ENCODE peak calls at places on chromosomes 13 and 19, in six cellular contexts. One of them, this sample, is unnamed.

GRCh38 chr13:110869805-110870706 is 44.8 kb downstream of the ANKRD10 start:
- DNase-seq in bronchial epithelial cell: peak; percentile 100
- DNase-seq in T-helper 2 cell: no peak
- DNase-seq in MV-4-11: peak; percentile 81
- DNase-seq in upper lobe of right lung: peak; percentile 77
- DNase-seq in glutamatergic neuron: peak; percentile 48
- DNase-seq in this sample: peak; percentile 100

GRCh38 chr19:5679289-5680082 is 830 bp downstream of the MICOS13 start:
- DNase-seq in bronchial epithelial cell: no peak
- DNase-seq in T-helper 2 cell: no peak
- DNase-seq in MV-4-11: no peak
- DNase-seq in upper lobe of right lung: no peak
- DNase-seq in glutamatergic neuron: no peak
- DNase-seq in this sample: no peak

GRCh38 chr13:42065414-42065813 is 17.0 kb downstream of the DGKH start:
- DNase-seq in bronchial epithelial cell: no peak
- DNase-seq in T-helper 2 cell: no peak
- DNase-seq in MV-4-11: no peak
- DNase-seq in upper lobe of right lung: no peak
- DNase-seq in glutamatergic neuron: no peak
- DNase-seq in this sample: no peak

GRCh38 chr13:70816853-70817252 is 708.6 kb upstream of the KLHL1 start:
- DNase-seq in bronchial epithelial cell: no peak
- DNase-seq in T-helper 2 cell: no peak
- DNase-seq in MV-4-11: no peak
- DNase-seq in upper lobe of right lung: no peak
- DNase-seq in glutamatergic neuron: no peak
- DNase-seq in this sample: no peak

GRCh38 chr13:75458696-75459422 is 23.1 kb downstream of the TBC1D4 start:
- DNase-seq in bronchial epithelial cell: no peak
- DNase-seq in T-helper 2 cell: no peak
- DNase-seq in MV-4-11: no peak
- DNase-seq in upper lobe of right lung: peak; percentile 77
- DNase-seq in glutamatergic neuron: no peak
- DNase-seq in this sample: peak; percentile 81

GRCh38 chr19:5926641-5927438 is 12.8 kb downstream of the CAPS start:
- DNase-seq in bronchial epithelial cell: no peak
- DNase-seq in T-helper 2 cell: no peak
- DNase-seq in MV-4-11: no peak
- DNase-seq in upper lobe of right lung: no peak
- DNase-seq in glutamatergic neuron: no peak
- DNase-seq in this sample: no peak

GRCh38 chr19:2059422-2060201 is 8.6 kb upstream of the MKNK2 start:
- DNase-seq in bronchial epithelial cell: peak; percentile 28
- DNase-seq in T-helper 2 cell: no peak
- DNase-seq in MV-4-11: no peak
- DNase-seq in upper lobe of right lung: peak; percentile 95
- DNase-seq in glutamatergic neuron: peak; percentile 51
- DNase-seq in this sample: peak; percentile 75

GRCh38 chr19:5154799-5155426 is 185.7 kb downstream of the PTPRS start:
- DNase-seq in bronchial epithelial cell: no peak
- DNase-seq in T-helper 2 cell: no peak
- DNase-seq in MV-4-11: no peak
- DNase-seq in upper lobe of right lung: peak; percentile 52
- DNase-seq in glutamatergic neuron: no peak
- DNase-seq in this sample: no peak

GRCh38 chr13:41780736-41781708 is 179.9 kb downstream of the VWA8 start:
- DNase-seq in bronchial epithelial cell: peak; percentile 20
- DNase-seq in T-helper 2 cell: no peak
- DNase-seq in MV-4-11: peak; percentile 66
- DNase-seq in upper lobe of right lung: no peak
- DNase-seq in glutamatergic neuron: no peak
- DNase-seq in this sample: peak; percentile 88

GRCh38 chr19:1223018-1223855 is 14.6 kb downstream of the CBARP start:
- DNase-seq in bronchial epithelial cell: peak; percentile 26
- DNase-seq in T-helper 2 cell: no peak
- DNase-seq in MV-4-11: peak; percentile 19
- DNase-seq in upper lobe of right lung: no peak
- DNase-seq in glutamatergic neuron: peak; percentile 81
- DNase-seq in this sample: no peak

GRCh38 chr19:10760268-10760944 is 42.5 kb downstream of the DNM2 start:
- DNase-seq in bronchial epithelial cell: no peak
- DNase-seq in T-helper 2 cell: peak; percentile 37
- DNase-seq in MV-4-11: peak; percentile 22
- DNase-seq in upper lobe of right lung: no peak
- DNase-seq in glutamatergic neuron: no peak
- DNase-seq in this sample: peak; percentile 79

GRCh38 chr13:113013303-113013702 is 44.3 kb downstream of the MCF2L start:
- DNase-seq in bronchial epithelial cell: peak; percentile 13
- DNase-seq in T-helper 2 cell: no peak
- DNase-seq in MV-4-11: no peak
- DNase-seq in upper lobe of right lung: no peak
- DNase-seq in glutamatergic neuron: no peak
- DNase-seq in this sample: no peak

GRCh38 chr19:535017-535835 is 3.7 kb downstream of the CDC34 start:
- DNase-seq in bronchial epithelial cell: peak; percentile 32
- DNase-seq in T-helper 2 cell: no peak
- DNase-seq in MV-4-11: no peak
- DNase-seq in upper lobe of right lung: no peak
- DNase-seq in glutamatergic neuron: no peak
- DNase-seq in this sample: peak; percentile 70

GRCh38 chr19:37506387-37507166 is at the start of gene ZNF793:
- DNase-seq in bronchial epithelial cell: peak; percentile 82
- DNase-seq in T-helper 2 cell: peak; percentile 75
- DNase-seq in MV-4-11: no peak
- DNase-seq in upper lobe of right lung: peak; percentile 79
- DNase-seq in glutamatergic neuron: peak; percentile 96
- DNase-seq in this sample: peak; percentile 78